ENCODE peak calls at places on chromosomes 2 and 18, in nine cellular contexts. T is GM23338; C is HL-60; Z is substantia nigra; V is foreskin keratinocyte; R is mammary epithelial cell; S is breast epithelium; M is CD4-positive, alpha-beta T cell; P is small intestine. W is an unnamed sample.

GRCh38 chr2:89763254-89763580 is 1071.7 kb downstream of the RPIA start:
- DNase-seq in T (peak), C (no peak), Z (no peak), V (no peak), R (no peak), S (no peak), M (no peak), P (no peak), W (no peak)

GRCh38 chr2:160534249-160534648 is 40.6 kb upstream of the RBMS1 start:
- DNase-seq in T (no peak), C (no peak), Z (no peak), V (no peak), R (no peak), S (no peak), M (no peak), P (no peak), W (no peak)

GRCh38 chr2:121858406-121858805 is 103.0 kb downstream of the TSN start:
- DNase-seq in T (no peak), C (no peak), Z (no peak), V (no peak), R (no peak), S (no peak), M (no peak), P (no peak), W (no peak)

GRCh38 chr2:42064417-42064942 is 16.7 kb downstream of the PKDCC start:
- DNase-seq in T (no peak), C (no peak), Z (no peak), V (no peak), R (no peak), S (no peak), M (no peak), P (peak), W (peak)

GRCh38 chr2:28631514-28632206 is 120.0 kb upstream of the PPP1CB start:
- DNase-seq in T (no peak), C (no peak), Z (no peak), V (no peak), R (no peak), S (no peak), M (no peak), P (no peak), W (no peak)

GRCh38 chr2:9234680-9235387 is 28.2 kb downstream of the ASAP2 start:
- DNase-seq in T (no peak), C (no peak), Z (no peak), V (peak), R (peak), S (no peak), M (no peak), P (peak), W (peak)

GRCh38 chr2:105546623-105546964 is 147.7 kb upstream of the FHL2 start:
- DNase-seq in T (no peak), C (no peak), Z (no peak), V (no peak), R (no peak), S (no peak), M (no peak), P (peak), W (no peak)

GRCh38 chr2:40210344-40210967 is 241.4 kb downstream of the SLC8A1 start:
- DNase-seq in T (no peak), C (no peak), Z (no peak), V (no peak), R (no peak), S (no peak), M (no peak), P (no peak), W (no peak)

GRCh38 chr2:203667838-203668237 is 38.6 kb upstream of the CD28 start:
- DNase-seq in T (no peak), C (no peak), Z (no peak), V (no peak), R (no peak), S (no peak), M (no peak), P (no peak), W (no peak)

GRCh38 chr2:196080526-196080925 is 11.9 kb upstream of the DNAH7 start:
- DNase-seq in T (no peak), C (no peak), Z (no peak), V (no peak), R (no peak), S (no peak), M (no peak), P (peak), W (no peak)

GRCh38 chr2:119174216-119174992 is 15.9 kb upstream of the C1QL2 start:
- DNase-seq in T (peak), C (peak), Z (no peak), V (no peak), R (peak), S (no peak), M (peak), P (peak), W (no peak)

GRCh38 chr2:133317161-133317560 is 251.1 kb downstream of the NCKAP5 start:
- DNase-seq in T (no peak), C (no peak), Z (no peak), V (no peak), R (no peak), S (no peak), M (no peak), P (no peak), W (no peak)

GRCh38 chr2:176668879-176669395 is 399.7 kb downstream of the MTX2 start:
- DNase-seq in T (no peak), C (no peak), Z (no peak), V (no peak), R (no peak), S (no peak), M (no peak), P (no peak), W (no peak)

GRCh38 chr2:219161097-219161496 is 482 bp upstream of the NHEJ1 start:
- DNase-seq in T (no peak), C (no peak), Z (no peak), V (no peak), R (no peak), S (no peak), M (no peak), P (no peak), W (no peak)

GRCh38 chr2:160574472-160575140 is 81.0 kb upstream of the RBMS1 start:
- DNase-seq in T (no peak), C (peak), Z (no peak), V (peak), R (peak), S (no peak), M (no peak), P (no peak), W (peak)

GRCh38 chr18:35733419-35733818 is 151.9 kb downstream of the GALNT1 start:
- DNase-seq in T (no peak), C (no peak), Z (no peak), V (no peak), R (no peak), S (no peak), M (no peak), P (no peak), W (no peak)

GRCh38 chr18:35729971-35730668 is 148.6 kb downstream of the GALNT1 start:
- DNase-seq in T (no peak), C (no peak), Z (no peak), V (no peak), R (no peak), S (no peak), M (no peak), P (no peak), W (no peak)

GRCh38 chr18:35730738-35731370 is 149.3 kb downstream of the GALNT1 start:
- DNase-seq in T (no peak), C (no peak), Z (no peak), V (no peak), R (no peak), S (no peak), M (no peak), P (no peak), W (no peak)

GRCh38 chr18:35732134-35732533 is 150.6 kb downstream of the GALNT1 start:
- DNase-seq in T (no peak), C (no peak), Z (no peak), V (no peak), R (no peak), S (no peak), M (no peak), P (no peak), W (no peak)

GRCh38 chr18:35732652-35733051 is 151.1 kb downstream of the GALNT1 start:
- DNase-seq in T (no peak), C (no peak), Z (no peak), V (no peak), R (no peak), S (no peak), M (no peak), P (no peak), W (no peak)
- H3K27ac ChIP-seq in T (no peak), C (no peak), Z (no peak), V (no peak), R (no peak), S (peak), M (no peak), P (no peak), W (no peak)

DNA sequence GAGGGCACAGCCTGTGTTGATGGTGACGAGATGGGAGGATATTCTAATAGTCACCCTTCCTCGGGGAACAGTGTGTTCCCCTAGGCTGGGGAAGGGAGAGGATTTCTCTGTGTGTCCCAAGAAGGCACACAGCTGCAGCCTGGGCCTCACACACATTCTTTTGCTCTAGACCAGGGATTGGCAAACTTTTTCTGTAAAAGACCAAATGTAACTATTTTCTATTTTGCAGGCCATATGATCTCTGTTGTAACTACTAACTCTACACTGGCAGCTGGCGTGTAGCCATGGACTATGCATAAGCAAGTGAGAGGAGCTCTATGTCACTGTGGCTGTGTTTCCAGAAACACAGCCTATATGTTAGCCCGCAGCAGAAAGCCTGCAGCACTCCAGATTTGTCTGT is 65.8 kb downstream of the ARHGAP28 start:
- DNase-seq in T (no peak), C (no peak), Z (no peak), V (no peak), R (no peak), S (no peak), M (no peak), P (no peak), W (no peak)
- H3K27ac ChIP-seq in T (no peak), C (no peak), Z (no peak), V (no peak), R (no peak), S (no peak), M (no peak), P (no peak), W (no peak)

DNA sequence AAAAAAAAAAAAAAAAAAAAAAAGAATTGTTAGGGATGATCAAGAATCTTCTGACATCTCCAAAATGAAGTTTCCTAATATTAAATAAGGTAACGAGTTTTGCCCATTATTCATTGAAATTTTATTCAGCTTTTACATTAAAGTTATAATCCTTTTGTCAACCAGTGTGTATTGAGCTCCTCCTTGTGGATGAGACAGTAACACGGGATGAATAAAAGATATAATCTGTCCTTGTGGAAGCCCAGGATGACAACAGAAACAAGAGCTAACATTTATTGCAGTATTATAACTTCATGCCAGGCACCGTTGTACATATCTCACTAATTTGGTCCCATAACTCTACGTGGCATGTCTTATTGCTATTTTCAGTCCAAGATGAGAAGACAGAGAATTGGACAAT is 33.4 kb upstream of the SERPINB7 start:
- DNase-seq in T (peak), C (no peak), Z (no peak), V (no peak), R (peak), S (no peak), M (no peak), P (no peak), W (peak)
- H3K27ac ChIP-seq in T (no peak), C (no peak), Z (no peak), V (no peak), R (no peak), S (no peak), M (no peak), P (no peak), W (no peak)

GRCh38 chr2:215826838-215827441 is 186.4 kb downstream of the MREG start:
- DNase-seq in T (peak), C (no peak), Z (no peak), V (no peak), R (no peak), S (no peak), M (no peak), P (no peak), W (no peak)
- H3K27ac ChIP-seq in T (no peak), C (no peak), Z (no peak), V (peak), R (no peak), S (no peak), M (no peak), P (no peak), W (peak)

GRCh38 chr2:17588031-17588430 is 47.5 kb downstream of the VSNL1 start:
- DNase-seq in T (no peak), C (no peak), Z (no peak), V (peak), R (peak), S (no peak), M (no peak), P (no peak), W (no peak)
- H3K27ac ChIP-seq in T (peak), C (no peak), Z (no peak), V (peak), R (peak), S (no peak), M (no peak), P (no peak), W (no peak)

DNA sequence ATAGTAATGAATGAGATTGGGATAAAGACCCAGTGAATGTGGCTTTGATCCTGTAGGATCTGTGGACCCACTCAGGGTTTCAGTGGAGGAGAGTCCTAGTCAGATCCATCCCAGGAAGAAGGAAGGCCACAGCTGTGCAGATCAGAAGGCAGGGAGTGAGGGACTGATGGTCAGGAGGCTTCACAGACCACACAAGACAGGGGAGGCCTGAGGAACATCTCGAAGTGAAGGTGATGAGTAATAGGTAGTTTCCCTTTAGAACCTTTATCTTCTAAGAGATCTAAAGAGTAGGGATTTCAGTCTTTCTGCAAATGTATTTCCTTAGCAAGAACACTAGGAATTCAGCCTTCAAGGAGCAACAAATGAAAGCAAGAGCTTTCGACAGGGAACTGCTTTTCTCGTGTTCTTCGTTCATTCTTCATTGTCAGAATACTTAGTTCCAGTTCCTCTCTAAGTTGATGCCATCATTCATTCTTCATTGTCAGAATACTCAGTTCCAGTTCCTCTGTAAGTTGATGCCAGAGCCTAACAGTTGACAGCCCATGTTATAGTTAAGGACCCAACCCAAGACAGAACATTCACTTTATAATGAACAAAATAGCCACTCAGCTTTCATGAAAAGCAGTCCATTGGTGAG is 150.2 kb upstream of the EPAS1 start:
- DNase-seq in T (no peak), C (no peak), Z (no peak), V (no peak), R (peak), S (no peak), M (no peak), P (no peak), W (no peak)
- H3K27ac ChIP-seq in T (no peak), C (no peak), Z (no peak), V (no peak), R (no peak), S (no peak), M (no peak), P (no peak), W (no peak)

GRCh38 chr2:191856111-191856876 is 9.4 kb upstream of the CAVIN2 start:
- DNase-seq in T (no peak), C (no peak), Z (no peak), V (no peak), R (no peak), S (no peak), M (no peak), P (no peak), W (no peak)

GRCh38 chr2:191857406-191857805 is 10.5 kb upstream of the CAVIN2 start:
- DNase-seq in T (no peak), C (no peak), Z (no peak), V (no peak), R (peak), S (no peak), M (no peak), P (no peak), W (no peak)

GRCh38 chr2:191853843-191854242 is 7.0 kb upstream of the CAVIN2 start:
- DNase-seq in T (no peak), C (no peak), Z (no peak), V (no peak), R (no peak), S (no peak), M (no peak), P (no peak), W (no peak)

GRCh38 chr2:191855382-191855781 is 8.5 kb upstream of the CAVIN2 start:
- DNase-seq in T (no peak), C (no peak), Z (no peak), V (no peak), R (no peak), S (no peak), M (no peak), P (no peak), W (no peak)

GRCh38 chr2:191854385-191855372 is 7.8 kb upstream of the CAVIN2 start:
- DNase-seq in T (no peak), C (no peak), Z (no peak), V (no peak), R (no peak), S (no peak), M (no peak), P (no peak), W (no peak)
- H3K27ac ChIP-seq in T (no peak), C (no peak), Z (no peak), V (no peak), R (no peak), S (peak), M (no peak), P (no peak), W (no peak)